ENCODE peak calls at places on chromosomes 2 and 18, in seven cellular contexts. G, M, S, J, N, U and O are unnamed samples.

GRCh38 chr18:70154591-70155194 is 50.8 kb downstream of the RTTN start:
- DNase-seq in G (no peak), M (no peak), S (no peak), J (no peak), N (no peak), U (no peak), O (no peak)

GRCh38 chr2:168192839-168193616 is 54.4 kb downstream of the STK39 start:
- DNase-seq in G (no peak), M (no peak), S (no peak), J (no peak), N (no peak), U (no peak), O (no peak)

GRCh38 chr2:223797073-223797472 is 40.3 kb downstream of the AP1S3 start:
- DNase-seq in G (no peak), M (peak; percentile 72), S (peak; percentile 56), J (no peak), N (no peak), U (no peak), O (no peak)

GRCh38 chr2:23456881-23457760 is 72.1 kb downstream of the KLHL29 start:
- DNase-seq in G (no peak), M (no peak), S (no peak), J (no peak), N (no peak), U (no peak), O (no peak)

GRCh38 chr2:213202006-213202405 is 50.6 kb upstream of the IKZF2 start:
- DNase-seq in G (no peak), M (no peak), S (no peak), J (no peak), N (no peak), U (no peak), O (no peak)

GRCh38 chr2:14861201-14861600 is 228.7 kb downstream of the LRATD1 start:
- DNase-seq in G (no peak), M (no peak), S (no peak), J (no peak), N (no peak), U (no peak), O (no peak)

GRCh38 chr2:27889774-27890145 is 427 bp downstream of the RBKS start:
- DNase-seq in G (no peak), M (no peak), S (no peak), J (no peak), N (no peak), U (no peak), O (no peak)

GRCh38 chr2:15223887-15224286 is 337.2 kb downstream of the NBAS start:
- DNase-seq in G (no peak), M (no peak), S (no peak), J (no peak), N (no peak), U (no peak), O (no peak)

GRCh38 chr2:71613953-71614925 is 160.9 kb downstream of the DYSF start:
- DNase-seq in G (no peak), M (no peak), S (peak; percentile 21), J (no peak), N (no peak), U (no peak), O (peak; percentile 78)

GRCh38 chr18:22683196-22683676 is 249.9 kb upstream of the RBBP8 start:
- DNase-seq in G (no peak), M (no peak), S (peak; percentile 91), J (no peak), N (no peak), U (no peak), O (no peak)

GRCh38 chr2:160890667-160891352 is 269.4 kb upstream of the TANK start:
- DNase-seq in G (no peak), M (no peak), S (no peak), J (no peak), N (no peak), U (no peak), O (no peak)

GRCh38 chr2:204177977-204178522 is 241.5 kb downstream of the ICOS start:
- DNase-seq in G (peak; percentile 1), M (peak; percentile 19), S (peak; percentile 56), J (no peak), N (peak; percentile 18), U (no peak), O (no peak)

GRCh38 chr2:99420031-99420430 is 69.8 kb downstream of the REV1 start:
- DNase-seq in G (no peak), M (no peak), S (no peak), J (no peak), N (no peak), U (no peak), O (no peak)

GRCh38 chr2:160747771-160748170 is 254.2 kb upstream of the RBMS1 start:
- DNase-seq in G (no peak), M (no peak), S (no peak), J (no peak), N (no peak), U (no peak), O (no peak)

GRCh38 chr18:46264255-46264654 is 160.1 kb downstream of the HAUS1 start:
- DNase-seq in G (no peak), M (peak; percentile 16), S (no peak), J (no peak), N (no peak), U (no peak), O (no peak)

GRCh38 chr2:216181953-216182352 is 72.8 kb downstream of the XRCC5 start:
- DNase-seq in G (no peak), M (no peak), S (no peak), J (no peak), N (no peak), U (no peak), O (no peak)

GRCh38 chr2:223954401-223954800 is 2.9 kb upstream of the MRPL44 start:
- DNase-seq in G (no peak), M (no peak), S (no peak), J (peak; percentile 54), N (no peak), U (no peak), O (no peak)

GRCh38 chr2:234320098-234320497 is 176.8 kb downstream of the ARL4C start:
- DNase-seq in G (no peak), M (no peak), S (no peak), J (no peak), N (no peak), U (no peak), O (no peak)

GRCh38 chr18:21509062-21509461 is 91.4 kb downstream of the ESCO1 start:
- DNase-seq in G (no peak), M (no peak), S (no peak), J (no peak), N (no peak), U (no peak), O (no peak)

GRCh38 chr18:79965119-79965902 is 868 bp downstream of the HSBP1L1 start:
- DNase-seq in G (no peak), M (no peak), S (peak; percentile 60), J (peak; percentile 68), N (no peak), U (peak; percentile 58), O (no peak)
- TF ChIP-seq POLR2AphosphoS5 in G (no peak), M (no peak), S (no peak), J (peak; percentile 78), N (no peak), U (no peak), O (no peak)

DNA sequence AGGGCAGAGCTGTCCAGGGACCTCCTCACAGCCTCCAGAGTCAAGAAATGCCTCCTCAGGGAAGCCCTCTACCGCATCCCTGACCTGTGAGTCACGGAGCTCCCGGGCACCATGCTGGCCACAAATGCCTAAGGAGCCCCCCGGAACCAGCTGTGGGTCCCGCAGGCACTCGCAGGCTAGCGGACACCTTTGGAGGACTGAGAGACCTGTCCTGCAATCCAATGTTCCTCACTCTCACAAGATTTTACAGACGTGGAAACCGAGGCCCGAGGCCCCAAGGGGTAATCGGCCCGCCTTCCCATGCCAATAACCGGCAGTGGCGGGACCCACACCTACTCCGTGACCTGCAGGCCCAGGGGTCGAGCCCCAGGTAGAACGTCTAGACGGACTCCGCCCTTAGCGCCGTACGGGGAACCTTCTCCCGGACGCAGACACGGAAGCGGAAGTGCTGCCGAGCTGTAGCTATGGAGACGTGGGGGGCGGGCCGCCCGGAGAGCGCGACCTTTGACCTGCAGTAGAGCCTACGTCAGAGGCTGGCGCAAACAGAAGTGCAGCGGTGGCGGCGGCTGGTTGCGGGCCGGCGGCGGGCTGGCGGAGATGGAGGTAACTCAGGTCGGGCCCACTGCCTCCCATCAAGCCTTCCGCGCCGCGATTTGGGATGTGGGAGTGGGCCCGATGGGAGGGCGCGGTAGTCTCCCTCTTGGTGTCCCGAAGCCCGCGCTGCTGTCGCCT is at the start of gene GCC2:
- DNase-seq in G (peak; percentile 75), M (peak; percentile 86), S (peak; percentile 97), J (peak; percentile 90), N (peak; percentile 89), U (peak; percentile 93), O (peak; percentile 99)
- TF ChIP-seq CTCF in G (no peak), M (no peak), S (no peak), J (no peak), N (no peak), U (no peak), O (no peak)

GRCh38 chr2:150088538-150088937 is 398.9 kb downstream of the RND3 start:
- DNase-seq in G (no peak), M (no peak), S (no peak), J (no peak), N (no peak), U (no peak), O (no peak)
- TF ChIP-seq POLR2AphosphoS5 in G (no peak), M (no peak), S (no peak), J (no peak), N (no peak), U (no peak), O (no peak)

GRCh38 chr2:9375857-9376428 is 47.4 kb downstream of the ITGB1BP1 start:
- DNase-seq in G (no peak), M (no peak), S (no peak), J (no peak), N (no peak), U (no peak), O (no peak)
- TF ChIP-seq CTCF in G (peak; percentile 20), M (no peak), S (no peak), J (no peak), N (peak; percentile 22), U (no peak), O (no peak)